ENCODE peak calls at places on chromosome 2, in seven cellular contexts. One of them, this sample, is unnamed.

GRCh38 chr2:181058378-181059269 is 78.2 kb downstream of the UBE2E3 start:
- DNase-seq in stimulated activated CD4-positive, alpha-beta T cell treated with anti-CD3 and anti-CD28 coated beads, Interleukin-4, amount 100 ng/mL, for 48 hours: peak
- DNase-seq in neuronal stem cell: peak
- DNase-seq in mucosa of descending colon: peak
- DNase-seq in foreskin fibroblast: peak
- DNase-seq in ACHN: peak
- DNase-seq in astrocyte of the spinal cord: peak
- DNase-seq in this sample: peak

GRCh38 chr2:37232131-37232933 is 874 bp downstream of the NDUFAF7 start:
- DNase-seq in stimulated activated CD4-positive, alpha-beta T cell treated with anti-CD3 and anti-CD28 coated beads, Interleukin-4, amount 100 ng/mL, for 48 hours: no peak
- DNase-seq in neuronal stem cell: no peak
- DNase-seq in mucosa of descending colon: no peak
- DNase-seq in foreskin fibroblast: no peak
- DNase-seq in ACHN: no peak
- DNase-seq in astrocyte of the spinal cord: peak
- DNase-seq in this sample: no peak

GRCh38 chr2:153622285-153622684 is 143.7 kb upstream of the RPRM start:
- DNase-seq in stimulated activated CD4-positive, alpha-beta T cell treated with anti-CD3 and anti-CD28 coated beads, Interleukin-4, amount 100 ng/mL, for 48 hours: no peak
- DNase-seq in neuronal stem cell: no peak
- DNase-seq in mucosa of descending colon: no peak
- DNase-seq in foreskin fibroblast: no peak
- DNase-seq in ACHN: peak
- DNase-seq in astrocyte of the spinal cord: no peak
- DNase-seq in this sample: no peak

GRCh38 chr2:58240595-58240937 is 559 bp downstream of the FANCL start:
- DNase-seq in stimulated activated CD4-positive, alpha-beta T cell treated with anti-CD3 and anti-CD28 coated beads, Interleukin-4, amount 100 ng/mL, for 48 hours: no peak
- DNase-seq in neuronal stem cell: no peak
- DNase-seq in mucosa of descending colon: no peak
- DNase-seq in foreskin fibroblast: no peak
- DNase-seq in ACHN: no peak
- DNase-seq in astrocyte of the spinal cord: peak
- DNase-seq in this sample: no peak

GRCh38 chr2:23401427-23402204 is 16.6 kb downstream of the KLHL29 start:
- DNase-seq in stimulated activated CD4-positive, alpha-beta T cell treated with anti-CD3 and anti-CD28 coated beads, Interleukin-4, amount 100 ng/mL, for 48 hours: no peak
- DNase-seq in neuronal stem cell: no peak
- DNase-seq in mucosa of descending colon: no peak
- DNase-seq in foreskin fibroblast: no peak
- DNase-seq in ACHN: no peak
- DNase-seq in astrocyte of the spinal cord: no peak
- DNase-seq in this sample: no peak

GRCh38 chr2:15748736-15749323 is 157.2 kb downstream of the DDX1 start:
- DNase-seq in stimulated activated CD4-positive, alpha-beta T cell treated with anti-CD3 and anti-CD28 coated beads, Interleukin-4, amount 100 ng/mL, for 48 hours: peak
- DNase-seq in neuronal stem cell: peak
- DNase-seq in mucosa of descending colon: peak
- DNase-seq in foreskin fibroblast: no peak
- DNase-seq in ACHN: peak
- DNase-seq in astrocyte of the spinal cord: no peak
- DNase-seq in this sample: peak

GRCh38 chr2:102737435-102737834 is 24.4 kb upstream of the TMEM182 start:
- DNase-seq in stimulated activated CD4-positive, alpha-beta T cell treated with anti-CD3 and anti-CD28 coated beads, Interleukin-4, amount 100 ng/mL, for 48 hours: no peak
- DNase-seq in neuronal stem cell: no peak
- DNase-seq in mucosa of descending colon: no peak
- DNase-seq in foreskin fibroblast: no peak
- DNase-seq in ACHN: no peak
- DNase-seq in astrocyte of the spinal cord: no peak
- DNase-seq in this sample: peak

GRCh38 chr2:45759310-45759851 is 107.9 kb downstream of the PRKCE start:
- DNase-seq in stimulated activated CD4-positive, alpha-beta T cell treated with anti-CD3 and anti-CD28 coated beads, Interleukin-4, amount 100 ng/mL, for 48 hours: no peak
- DNase-seq in neuronal stem cell: no peak
- DNase-seq in mucosa of descending colon: no peak
- DNase-seq in foreskin fibroblast: peak
- DNase-seq in ACHN: no peak
- DNase-seq in astrocyte of the spinal cord: peak
- DNase-seq in this sample: no peak

GRCh38 chr2:180823546-180824141 is 156.8 kb upstream of the UBE2E3 start:
- DNase-seq in stimulated activated CD4-positive, alpha-beta T cell treated with anti-CD3 and anti-CD28 coated beads, Interleukin-4, amount 100 ng/mL, for 48 hours: no peak
- DNase-seq in neuronal stem cell: no peak
- DNase-seq in mucosa of descending colon: no peak
- DNase-seq in foreskin fibroblast: peak
- DNase-seq in ACHN: peak
- DNase-seq in astrocyte of the spinal cord: peak
- DNase-seq in this sample: no peak

GRCh38 chr2:38362223-38362622 is 14.8 kb downstream of the ATL2 start:
- DNase-seq in stimulated activated CD4-positive, alpha-beta T cell treated with anti-CD3 and anti-CD28 coated beads, Interleukin-4, amount 100 ng/mL, for 48 hours: no peak
- DNase-seq in neuronal stem cell: no peak
- DNase-seq in mucosa of descending colon: no peak
- DNase-seq in foreskin fibroblast: no peak
- DNase-seq in ACHN: no peak
- DNase-seq in astrocyte of the spinal cord: no peak
- DNase-seq in this sample: no peak

GRCh38 chr2:17179145-17179808 is 339.0 kb downstream of the RAD51AP2 start:
- DNase-seq in stimulated activated CD4-positive, alpha-beta T cell treated with anti-CD3 and anti-CD28 coated beads, Interleukin-4, amount 100 ng/mL, for 48 hours: no peak
- DNase-seq in neuronal stem cell: no peak
- DNase-seq in mucosa of descending colon: no peak
- DNase-seq in foreskin fibroblast: no peak
- DNase-seq in ACHN: no peak
- DNase-seq in astrocyte of the spinal cord: no peak
- DNase-seq in this sample: no peak

GRCh38 chr2:235553696-235554100 is 59.9 kb downstream of the AGAP1 start:
- DNase-seq in stimulated activated CD4-positive, alpha-beta T cell treated with anti-CD3 and anti-CD28 coated beads, Interleukin-4, amount 100 ng/mL, for 48 hours: no peak
- DNase-seq in neuronal stem cell: no peak
- DNase-seq in mucosa of descending colon: no peak
- DNase-seq in foreskin fibroblast: no peak
- DNase-seq in ACHN: no peak
- DNase-seq in astrocyte of the spinal cord: peak
- DNase-seq in this sample: no peak

GRCh38 chr2:23456881-23457760 is 72.1 kb downstream of the KLHL29 start:
- DNase-seq in stimulated activated CD4-positive, alpha-beta T cell treated with anti-CD3 and anti-CD28 coated beads, Interleukin-4, amount 100 ng/mL, for 48 hours: no peak
- DNase-seq in neuronal stem cell: no peak
- DNase-seq in mucosa of descending colon: no peak
- DNase-seq in foreskin fibroblast: peak
- DNase-seq in ACHN: no peak
- DNase-seq in astrocyte of the spinal cord: no peak
- DNase-seq in this sample: no peak

GRCh38 chr2:43391877-43392214 is 165.4 kb upstream of the ZFP36L2 start:
- DNase-seq in stimulated activated CD4-positive, alpha-beta T cell treated with anti-CD3 and anti-CD28 coated beads, Interleukin-4, amount 100 ng/mL, for 48 hours: no peak
- DNase-seq in neuronal stem cell: no peak
- DNase-seq in mucosa of descending colon: no peak
- DNase-seq in foreskin fibroblast: peak
- DNase-seq in ACHN: no peak
- DNase-seq in astrocyte of the spinal cord: peak
- DNase-seq in this sample: no peak

GRCh38 chr2:129255610-129256313 is 723.7 kb upstream of the RAB6C start:
- DNase-seq in stimulated activated CD4-positive, alpha-beta T cell treated with anti-CD3 and anti-CD28 coated beads, Interleukin-4, amount 100 ng/mL, for 48 hours: no peak
- DNase-seq in neuronal stem cell: no peak
- DNase-seq in mucosa of descending colon: no peak
- DNase-seq in foreskin fibroblast: no peak
- DNase-seq in ACHN: no peak
- DNase-seq in astrocyte of the spinal cord: no peak
- DNase-seq in this sample: no peak

GRCh38 chr2:165791811-165792454 is 2.1 kb downstream of the GALNT3 start:
- DNase-seq in stimulated activated CD4-positive, alpha-beta T cell treated with anti-CD3 and anti-CD28 coated beads, Interleukin-4, amount 100 ng/mL, for 48 hours: no peak
- DNase-seq in neuronal stem cell: no peak
- DNase-seq in mucosa of descending colon: no peak
- DNase-seq in foreskin fibroblast: peak
- DNase-seq in ACHN: peak
- DNase-seq in astrocyte of the spinal cord: peak
- DNase-seq in this sample: no peak

GRCh38 chr2:45432406-45432805 is 178.7 kb downstream of the SRBD1 start:
- DNase-seq in stimulated activated CD4-positive, alpha-beta T cell treated with anti-CD3 and anti-CD28 coated beads, Interleukin-4, amount 100 ng/mL, for 48 hours: no peak
- DNase-seq in neuronal stem cell: no peak
- DNase-seq in mucosa of descending colon: no peak
- DNase-seq in foreskin fibroblast: peak
- DNase-seq in ACHN: no peak
- DNase-seq in astrocyte of the spinal cord: no peak
- DNase-seq in this sample: no peak

GRCh38 chr2:197869501-197870111 is 65.2 kb downstream of the PLCL1 start:
- DNase-seq in stimulated activated CD4-positive, alpha-beta T cell treated with anti-CD3 and anti-CD28 coated beads, Interleukin-4, amount 100 ng/mL, for 48 hours: no peak
- DNase-seq in neuronal stem cell: no peak
- DNase-seq in mucosa of descending colon: no peak
- DNase-seq in foreskin fibroblast: peak
- DNase-seq in ACHN: no peak
- DNase-seq in astrocyte of the spinal cord: peak
- DNase-seq in this sample: no peak

GRCh38 chr2:29753676-29754444 is 167.5 kb downstream of the ALK start:
- DNase-seq in stimulated activated CD4-positive, alpha-beta T cell treated with anti-CD3 and anti-CD28 coated beads, Interleukin-4, amount 100 ng/mL, for 48 hours: no peak
- DNase-seq in neuronal stem cell: no peak
- DNase-seq in mucosa of descending colon: no peak
- DNase-seq in foreskin fibroblast: peak
- DNase-seq in ACHN: no peak
- DNase-seq in astrocyte of the spinal cord: peak
- DNase-seq in this sample: no peak

GRCh38 chr2:191571163-191571769 is 106.7 kb upstream of the NABP1 start:
- DNase-seq in stimulated activated CD4-positive, alpha-beta T cell treated with anti-CD3 and anti-CD28 coated beads, Interleukin-4, amount 100 ng/mL, for 48 hours: no peak
- DNase-seq in neuronal stem cell: no peak
- DNase-seq in mucosa of descending colon: peak
- DNase-seq in foreskin fibroblast: peak
- DNase-seq in ACHN: peak
- DNase-seq in astrocyte of the spinal cord: peak
- DNase-seq in this sample: peak

GRCh38 chr2:109715302-109715937 is 78.7 kb upstream of the RGPD5 start:
- DNase-seq in stimulated activated CD4-positive, alpha-beta T cell treated with anti-CD3 and anti-CD28 coated beads, Interleukin-4, amount 100 ng/mL, for 48 hours: no peak
- DNase-seq in neuronal stem cell: no peak
- DNase-seq in mucosa of descending colon: peak
- DNase-seq in foreskin fibroblast: no peak
- DNase-seq in ACHN: peak
- DNase-seq in astrocyte of the spinal cord: no peak
- DNase-seq in this sample: no peak

GRCh38 chr2:111119847-111120252 is 864 bp upstream of the BCL2L11 start:
- DNase-seq in stimulated activated CD4-positive, alpha-beta T cell treated with anti-CD3 and anti-CD28 coated beads, Interleukin-4, amount 100 ng/mL, for 48 hours: no peak
- DNase-seq in neuronal stem cell: peak
- DNase-seq in mucosa of descending colon: no peak
- DNase-seq in foreskin fibroblast: no peak
- DNase-seq in ACHN: no peak
- DNase-seq in astrocyte of the spinal cord: no peak
- DNase-seq in this sample: peak

GRCh38 chr2:131367352-131367751 is 3.4 kb upstream of the RAB6D start:
- DNase-seq in stimulated activated CD4-positive, alpha-beta T cell treated with anti-CD3 and anti-CD28 coated beads, Interleukin-4, amount 100 ng/mL, for 48 hours: no peak
- DNase-seq in neuronal stem cell: no peak
- DNase-seq in mucosa of descending colon: no peak
- DNase-seq in foreskin fibroblast: no peak
- DNase-seq in ACHN: no peak
- DNase-seq in astrocyte of the spinal cord: no peak
- DNase-seq in this sample: no peak

GRCh38 chr2:192288290-192288689 is 93.6 kb upstream of the TMEFF2 start:
- DNase-seq in stimulated activated CD4-positive, alpha-beta T cell treated with anti-CD3 and anti-CD28 coated beads, Interleukin-4, amount 100 ng/mL, for 48 hours: no peak
- DNase-seq in neuronal stem cell: peak
- DNase-seq in mucosa of descending colon: no peak
- DNase-seq in foreskin fibroblast: no peak
- DNase-seq in ACHN: no peak
- DNase-seq in astrocyte of the spinal cord: no peak
- DNase-seq in this sample: no peak

GRCh38 chr2:69926849-69927515 is 12.1 kb downstream of the MXD1 start:
- DNase-seq in stimulated activated CD4-positive, alpha-beta T cell treated with anti-CD3 and anti-CD28 coated beads, Interleukin-4, amount 100 ng/mL, for 48 hours: no peak
- DNase-seq in neuronal stem cell: no peak
- DNase-seq in mucosa of descending colon: no peak
- DNase-seq in foreskin fibroblast: peak
- DNase-seq in ACHN: no peak
- DNase-seq in astrocyte of the spinal cord: no peak
- DNase-seq in this sample: no peak

GRCh38 chr2:62920070-62920469 is 130.6 kb upstream of the OTX1 start:
- DNase-seq in stimulated activated CD4-positive, alpha-beta T cell treated with anti-CD3 and anti-CD28 coated beads, Interleukin-4, amount 100 ng/mL, for 48 hours: no peak
- DNase-seq in neuronal stem cell: no peak
- DNase-seq in mucosa of descending colon: no peak
- DNase-seq in foreskin fibroblast: peak
- DNase-seq in ACHN: no peak
- DNase-seq in astrocyte of the spinal cord: no peak
- DNase-seq in this sample: no peak